ENCODE peak calls at places on chromosomes 11 and 22, in eight cellular contexts. One of them, this sample, is unnamed.

GRCh38 chr22:23565288-23565941 is 14.7 kb downstream of the IGLL1 start:
- DNase-seq in CD4-positive, CD25-positive, alpha-beta regulatory T cell: peak; percentile 6
- DNase-seq in epithelial cell of proximal tubule: no peak
- DNase-seq in coronary artery: no peak
- DNase-seq in cardiac fibroblast: peak; percentile 8
- DNase-seq in A549: peak; percentile 22
- DNase-seq in psoas muscle: no peak
- DNase-seq in IMR-90: no peak
- DNase-seq in this sample: peak; percentile 64

GRCh38 chr11:31817621-31818493 is 6.7 kb upstream of the PAX6 start:
- DNase-seq in CD4-positive, CD25-positive, alpha-beta regulatory T cell: no peak
- DNase-seq in epithelial cell of proximal tubule: no peak
- DNase-seq in coronary artery: no peak
- DNase-seq in cardiac fibroblast: no peak
- DNase-seq in A549: no peak
- DNase-seq in psoas muscle: no peak
- DNase-seq in IMR-90: no peak
- DNase-seq in this sample: no peak

GRCh38 chr11:73734996-73735395 is 25.9 kb downstream of the RAB6A start:
- DNase-seq in CD4-positive, CD25-positive, alpha-beta regulatory T cell: no peak
- DNase-seq in epithelial cell of proximal tubule: no peak
- DNase-seq in coronary artery: no peak
- DNase-seq in cardiac fibroblast: no peak
- DNase-seq in A549: no peak
- DNase-seq in psoas muscle: no peak
- DNase-seq in IMR-90: peak; percentile 34
- DNase-seq in this sample: no peak

GRCh38 chr11:57647960-57648776 is 1.5 kb downstream of the YPEL4 start:
- DNase-seq in CD4-positive, CD25-positive, alpha-beta regulatory T cell: no peak
- DNase-seq in epithelial cell of proximal tubule: no peak
- DNase-seq in coronary artery: no peak
- DNase-seq in cardiac fibroblast: peak; percentile 39
- DNase-seq in A549: no peak
- DNase-seq in psoas muscle: no peak
- DNase-seq in IMR-90: no peak
- DNase-seq in this sample: peak; percentile 31

GRCh38 chr11:75319035-75319877 is 32.2 kb downstream of the ARRB1 start:
- DNase-seq in CD4-positive, CD25-positive, alpha-beta regulatory T cell: no peak
- DNase-seq in epithelial cell of proximal tubule: no peak
- DNase-seq in coronary artery: no peak
- DNase-seq in cardiac fibroblast: no peak
- DNase-seq in A549: no peak
- DNase-seq in psoas muscle: no peak
- DNase-seq in IMR-90: peak; percentile 32
- DNase-seq in this sample: no peak

GRCh38 chr11:44005076-44005800 is 42.5 kb upstream of the ACCSL start:
- DNase-seq in CD4-positive, CD25-positive, alpha-beta regulatory T cell: no peak
- DNase-seq in epithelial cell of proximal tubule: no peak
- DNase-seq in coronary artery: peak; percentile 68
- DNase-seq in cardiac fibroblast: no peak
- DNase-seq in A549: no peak
- DNase-seq in psoas muscle: no peak
- DNase-seq in IMR-90: no peak
- DNase-seq in this sample: no peak

GRCh38 chr11:131886201-131886600 is 515.8 kb downstream of the NTM start:
- DNase-seq in CD4-positive, CD25-positive, alpha-beta regulatory T cell: no peak
- DNase-seq in epithelial cell of proximal tubule: no peak
- DNase-seq in coronary artery: no peak
- DNase-seq in cardiac fibroblast: no peak
- DNase-seq in A549: no peak
- DNase-seq in psoas muscle: no peak
- DNase-seq in IMR-90: no peak
- DNase-seq in this sample: no peak

GRCh38 chr22:49668402-49668801 is 159.3 kb downstream of the BRD1 start:
- DNase-seq in CD4-positive, CD25-positive, alpha-beta regulatory T cell: no peak
- DNase-seq in epithelial cell of proximal tubule: no peak
- DNase-seq in coronary artery: peak; percentile 68
- DNase-seq in cardiac fibroblast: no peak
- DNase-seq in A549: no peak
- DNase-seq in psoas muscle: no peak
- DNase-seq in IMR-90: no peak
- DNase-seq in this sample: no peak

GRCh38 chr11:119691020-119691666 is 37.9 kb downstream of the NECTIN1 start:
- DNase-seq in CD4-positive, CD25-positive, alpha-beta regulatory T cell: peak; percentile 60
- DNase-seq in epithelial cell of proximal tubule: no peak
- DNase-seq in coronary artery: no peak
- DNase-seq in cardiac fibroblast: no peak
- DNase-seq in A549: no peak
- DNase-seq in psoas muscle: no peak
- DNase-seq in IMR-90: no peak
- DNase-seq in this sample: no peak

GRCh38 chr11:73406131-73406530 is 29.9 kb downstream of the RELT start:
- DNase-seq in CD4-positive, CD25-positive, alpha-beta regulatory T cell: no peak
- DNase-seq in epithelial cell of proximal tubule: no peak
- DNase-seq in coronary artery: no peak
- DNase-seq in cardiac fibroblast: no peak
- DNase-seq in A549: no peak
- DNase-seq in psoas muscle: no peak
- DNase-seq in IMR-90: no peak
- DNase-seq in this sample: no peak

GRCh38 chr22:46064236-46064965 is 85.9 kb upstream of the PPARA start:
- DNase-seq in CD4-positive, CD25-positive, alpha-beta regulatory T cell: no peak
- DNase-seq in epithelial cell of proximal tubule: no peak
- DNase-seq in coronary artery: peak; percentile 73
- DNase-seq in cardiac fibroblast: no peak
- DNase-seq in A549: no peak
- DNase-seq in psoas muscle: peak; percentile 44
- DNase-seq in IMR-90: no peak
- DNase-seq in this sample: no peak

GRCh38 chr11:110207089-110207488 is 89.3 kb downstream of the RDX start:
- DNase-seq in CD4-positive, CD25-positive, alpha-beta regulatory T cell: no peak
- DNase-seq in epithelial cell of proximal tubule: no peak
- DNase-seq in coronary artery: no peak
- DNase-seq in cardiac fibroblast: no peak
- DNase-seq in A549: no peak
- DNase-seq in psoas muscle: no peak
- DNase-seq in IMR-90: no peak
- DNase-seq in this sample: no peak

GRCh38 chr11:68905421-68906360 is 2.0 kb downstream of the IGHMBP2 start:
- DNase-seq in CD4-positive, CD25-positive, alpha-beta regulatory T cell: no peak
- DNase-seq in epithelial cell of proximal tubule: no peak
- DNase-seq in coronary artery: no peak
- DNase-seq in cardiac fibroblast: no peak
- DNase-seq in A549: no peak
- DNase-seq in psoas muscle: no peak
- DNase-seq in IMR-90: no peak
- DNase-seq in this sample: no peak

GRCh38 chr11:90823446-90823845 is 600.6 kb upstream of the CHORDC1 start:
- DNase-seq in CD4-positive, CD25-positive, alpha-beta regulatory T cell: no peak
- DNase-seq in epithelial cell of proximal tubule: no peak
- DNase-seq in coronary artery: no peak
- DNase-seq in cardiac fibroblast: no peak
- DNase-seq in A549: no peak
- DNase-seq in psoas muscle: no peak
- DNase-seq in IMR-90: no peak
- DNase-seq in this sample: no peak

GRCh38 chr11:38547464-38547863 is 1949.4 kb upstream of the RAG2 start:
- DNase-seq in CD4-positive, CD25-positive, alpha-beta regulatory T cell: no peak
- DNase-seq in epithelial cell of proximal tubule: no peak
- DNase-seq in coronary artery: no peak
- DNase-seq in cardiac fibroblast: no peak
- DNase-seq in A549: no peak
- DNase-seq in psoas muscle: no peak
- DNase-seq in IMR-90: no peak
- DNase-seq in this sample: no peak

GRCh38 chr11:82960000-82960778 is 58.7 kb downstream of the DDIAS start:
- DNase-seq in CD4-positive, CD25-positive, alpha-beta regulatory T cell: peak; percentile 89
- DNase-seq in epithelial cell of proximal tubule: no peak
- DNase-seq in coronary artery: no peak
- DNase-seq in cardiac fibroblast: no peak
- DNase-seq in A549: no peak
- DNase-seq in psoas muscle: no peak
- DNase-seq in IMR-90: no peak
- DNase-seq in this sample: no peak
- H3K4me3 ChIP-seq in CD4-positive, CD25-positive, alpha-beta regulatory T cell: peak overlapping the region; percentile 85
- H3K4me3 ChIP-seq in epithelial cell of proximal tubule: no peak overlapping the region
- H3K4me3 ChIP-seq in coronary artery: no peak overlapping the region
- H3K4me3 ChIP-seq in cardiac fibroblast: no peak overlapping the region
- H3K4me3 ChIP-seq in A549: no peak overlapping the region
- H3K4me3 ChIP-seq in psoas muscle: no peak overlapping the region
- H3K4me3 ChIP-seq in IMR-90: no peak overlapping the region
- H3K4me3 ChIP-seq in this sample: no peak overlapping the region

GRCh38 chr22:37061611-37062365 is 10.2 kb downstream of the KCTD17 start:
- DNase-seq in CD4-positive, CD25-positive, alpha-beta regulatory T cell: no peak
- DNase-seq in epithelial cell of proximal tubule: no peak
- DNase-seq in coronary artery: no peak
- DNase-seq in cardiac fibroblast: no peak
- DNase-seq in A549: no peak
- DNase-seq in psoas muscle: no peak
- DNase-seq in IMR-90: no peak
- DNase-seq in this sample: no peak

GRCh38 chr22:37062657-37063381 is 11.3 kb downstream of the KCTD17 start:
- DNase-seq in CD4-positive, CD25-positive, alpha-beta regulatory T cell: no peak
- DNase-seq in epithelial cell of proximal tubule: no peak
- DNase-seq in coronary artery: no peak
- DNase-seq in cardiac fibroblast: no peak
- DNase-seq in A549: no peak
- DNase-seq in psoas muscle: no peak
- DNase-seq in IMR-90: no peak
- DNase-seq in this sample: no peak

GRCh38 chr22:37059876-37060449 is 8.4 kb downstream of the KCTD17 start:
- DNase-seq in CD4-positive, CD25-positive, alpha-beta regulatory T cell: peak; percentile 43
- DNase-seq in epithelial cell of proximal tubule: no peak
- DNase-seq in coronary artery: no peak
- DNase-seq in cardiac fibroblast: no peak
- DNase-seq in A549: no peak
- DNase-seq in psoas muscle: no peak
- DNase-seq in IMR-90: no peak
- DNase-seq in this sample: no peak

GRCh38 chr22:37062366-37062655 is 10.8 kb downstream of the KCTD17 start:
- DNase-seq in CD4-positive, CD25-positive, alpha-beta regulatory T cell: no peak
- DNase-seq in epithelial cell of proximal tubule: no peak
- DNase-seq in coronary artery: no peak
- DNase-seq in cardiac fibroblast: no peak
- DNase-seq in A549: no peak
- DNase-seq in psoas muscle: no peak
- DNase-seq in IMR-90: no peak
- DNase-seq in this sample: no peak

GRCh38 chr22:37060801-37061610 is 9.5 kb downstream of the KCTD17 start:
- DNase-seq in CD4-positive, CD25-positive, alpha-beta regulatory T cell: peak; percentile 42
- DNase-seq in epithelial cell of proximal tubule: no peak
- DNase-seq in coronary artery: no peak
- DNase-seq in cardiac fibroblast: no peak
- DNase-seq in A549: no peak
- DNase-seq in psoas muscle: no peak
- DNase-seq in IMR-90: no peak
- DNase-seq in this sample: no peak
- H3K4me3 ChIP-seq in CD4-positive, CD25-positive, alpha-beta regulatory T cell: no peak overlapping the region
- H3K4me3 ChIP-seq in epithelial cell of proximal tubule: no peak overlapping the region
- H3K4me3 ChIP-seq in coronary artery: no peak overlapping the region
- H3K4me3 ChIP-seq in cardiac fibroblast: no peak overlapping the region
- H3K4me3 ChIP-seq in A549: no peak overlapping the region
- H3K4me3 ChIP-seq in psoas muscle: no peak overlapping the region
- H3K4me3 ChIP-seq in IMR-90: no peak overlapping the region
- H3K4me3 ChIP-seq in this sample: no peak overlapping the region

DNA sequence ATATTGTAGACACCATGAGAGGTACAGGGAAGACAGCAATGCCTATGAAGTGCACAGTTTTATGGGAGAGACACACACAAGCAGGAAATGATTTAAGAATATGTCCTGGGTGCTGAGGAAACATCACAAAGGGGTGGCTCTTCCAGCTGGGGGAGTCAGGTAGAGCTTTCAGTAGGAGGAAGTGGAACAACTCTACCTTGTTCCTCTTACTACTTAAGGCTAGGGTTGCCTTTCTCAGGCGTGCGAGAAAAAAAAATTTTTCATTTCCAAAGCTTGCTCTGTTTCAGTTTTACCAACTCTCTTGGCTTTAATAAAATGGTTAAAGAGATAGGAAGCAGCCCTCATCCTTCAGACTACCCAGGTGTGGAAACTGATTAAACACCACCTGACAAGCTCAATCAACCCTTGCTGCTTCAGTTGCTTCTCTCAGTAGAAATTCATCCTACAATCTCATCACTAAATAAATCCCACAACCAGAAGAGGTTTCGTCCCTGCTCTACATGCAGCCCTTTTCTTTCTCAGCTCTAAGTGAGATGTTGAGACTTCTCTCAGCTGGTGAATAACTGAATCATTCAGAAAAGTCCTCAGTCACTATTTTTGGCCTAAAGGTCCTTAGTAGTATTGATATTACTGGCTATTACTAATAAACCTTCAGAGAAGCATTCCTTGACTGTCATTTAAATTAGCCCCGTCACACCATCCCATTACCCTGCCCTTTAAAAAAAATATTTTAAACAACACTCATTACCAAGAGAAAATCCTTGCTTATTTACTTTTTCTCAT is 5.9 kb downstream of the ABTB2 start:
- DNase-seq in CD4-positive, CD25-positive, alpha-beta regulatory T cell: no peak
- DNase-seq in epithelial cell of proximal tubule: no peak
- DNase-seq in coronary artery: no peak
- DNase-seq in cardiac fibroblast: no peak
- DNase-seq in A549: no peak
- DNase-seq in psoas muscle: no peak
- DNase-seq in IMR-90: no peak
- DNase-seq in this sample: no peak
- H3K4me3 ChIP-seq in CD4-positive, CD25-positive, alpha-beta regulatory T cell: no peak overlapping the region
- H3K4me3 ChIP-seq in epithelial cell of proximal tubule: no peak overlapping the region
- H3K4me3 ChIP-seq in coronary artery: no peak overlapping the region
- H3K4me3 ChIP-seq in cardiac fibroblast: no peak overlapping the region
- H3K4me3 ChIP-seq in A549: no peak overlapping the region
- H3K4me3 ChIP-seq in psoas muscle: no peak overlapping the region
- H3K4me3 ChIP-seq in IMR-90: no peak overlapping the region
- H3K4me3 ChIP-seq in this sample: no peak overlapping the region

GRCh38 chr22:48575567-48576332 is 1251.9 kb downstream of the BRD1 start:
- DNase-seq in CD4-positive, CD25-positive, alpha-beta regulatory T cell: no peak
- DNase-seq in epithelial cell of proximal tubule: no peak
- DNase-seq in coronary artery: no peak
- DNase-seq in cardiac fibroblast: no peak
- DNase-seq in A549: no peak
- DNase-seq in psoas muscle: no peak
- DNase-seq in IMR-90: no peak
- DNase-seq in this sample: no peak
- H3K4me3 ChIP-seq in CD4-positive, CD25-positive, alpha-beta regulatory T cell: no peak overlapping the region
- H3K4me3 ChIP-seq in epithelial cell of proximal tubule: no peak overlapping the region
- H3K4me3 ChIP-seq in coronary artery: peak overlapping the region; percentile 69
- H3K4me3 ChIP-seq in cardiac fibroblast: no peak overlapping the region
- H3K4me3 ChIP-seq in A549: peak overlapping the region; percentile 52
- H3K4me3 ChIP-seq in psoas muscle: peak overlapping the region; percentile 42
- H3K4me3 ChIP-seq in IMR-90: no peak overlapping the region
- H3K4me3 ChIP-seq in this sample: peak overlapping the region; percentile 22